ENCODE peak calls at places on chromosomes 12 and 14, in five cellular contexts. P, G, B, D and O are unnamed samples.

GRCh38 chr14:63231733-63232132 is 27.5 kb downstream of the RHOJ start:
- DNase-seq in G (no peak), D (no peak), B (no peak), P (no peak), O (no peak)

GRCh38 chr12:1591029-1591428 is 3.4 kb downstream of the FBXL14 start:
- DNase-seq in B (no peak), P (peak; percentile 29), D (no peak), G (no peak), O (no peak)

GRCh38 chr14:104882325-104882973 is 17.4 kb downstream of the CEP170B start:
- DNase-seq in B (no peak), G (no peak), D (peak; percentile 49), P (peak; percentile 67), O (peak; percentile 74)

GRCh38 chr12:21149849-21150248 is 18.9 kb downstream of the SLCO1B1 start:
- DNase-seq in G (no peak), B (no peak), D (peak; percentile 21), P (no peak), O (no peak)

GRCh38 chr12:50676761-50677160 is 87.1 kb upstream of the ATF1 start:
- DNase-seq in G (no peak), D (no peak), P (no peak), B (no peak), O (no peak)

GRCh38 chr14:96151242-96151641 is 53.4 kb upstream of the BDKRB2 start:
- DNase-seq in G (no peak), P (no peak), B (no peak), D (no peak), O (no peak)

GRCh38 chr12:126362490-126362889 is 1297.3 kb downstream of the AACS start:
- DNase-seq in D (no peak), G (no peak), P (no peak), B (no peak), O (no peak)

GRCh38 chr12:45170456-45171042 is 45.3 kb upstream of the ANO6 start:
- DNase-seq in D (peak; percentile 39), G (peak; percentile 20), B (peak; percentile 26), P (peak; percentile 83), O (peak; percentile 42)

GRCh38 chr14:81400202-81400678 is at the start of gene STON2:
- DNase-seq in G (no peak), P (peak; percentile 90), B (no peak), D (no peak), O (no peak)
- TF ChIP-seq POLR2A in G (no peak), P (no peak), B (no peak), D (no peak), O (no peak)

DNA sequence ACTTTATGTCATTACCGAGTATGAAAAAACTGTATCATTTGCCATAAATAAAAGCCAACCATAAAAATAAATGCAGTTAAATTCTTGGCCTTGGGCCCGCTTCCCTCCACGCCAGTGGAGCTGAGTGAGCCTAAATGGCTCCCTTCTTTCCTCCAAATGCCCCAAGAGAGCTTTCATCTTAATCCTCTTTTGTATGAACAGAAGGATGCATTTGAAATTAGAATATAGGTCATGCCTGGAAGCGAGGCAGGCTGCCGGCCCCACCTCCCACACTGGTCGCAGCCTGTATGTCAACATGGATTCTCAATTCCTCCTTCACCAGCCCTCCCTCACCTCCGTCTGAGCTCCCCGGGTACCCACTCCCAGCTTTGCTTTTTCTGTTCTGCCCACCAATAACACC is 245.7 kb downstream of the SLC15A4 start:
- DNase-seq in G (no peak), D (no peak), P (no peak), B (no peak), O (no peak)
- TF ChIP-seq TAF1 in G (no peak), D (no peak), P (no peak), B (no peak), O (no peak)

GRCh38 chr12:42237052-42237852 is 796 bp downstream of the YAF2 start:
- DNase-seq in B (peak; percentile 41), P (peak; percentile 83), G (peak; percentile 60), D (peak; percentile 54), O (peak; percentile 56)
- TF ChIP-seq POLR2A in B (peak; percentile 91), P (no peak), G (peak; percentile 81), D (no peak), O (peak; percentile 63)

GRCh38 chr12:59134750-59135149 is 214.4 kb upstream of the LRIG3 start:
- DNase-seq in P (no peak), G (no peak), B (no peak), D (no peak), O (no peak)
- TF ChIP-seq TAF1 in P (no peak), G (no peak), B (no peak), D (no peak), O (no peak)

GRCh38 chr14:69611264-69612013 is at the start of gene SUSD6:
- DNase-seq in D (peak; percentile 29), G (peak; percentile 80), P (peak; percentile 89), B (no peak), O (peak; percentile 76)
- TF ChIP-seq POLR2A in D (no peak), G (no peak), P (no peak), B (peak; percentile 76), O (peak; percentile 39)